ENCODE peak calls at places on chromosome 18, in eight cellular contexts. V, Q, Y, E, A, K, B and O are unnamed samples.

GRCh38 chr18:13376298-13376840 is 157.8 kb downstream of the LDLRAD4 start:
- DNase-seq in V (no peak), Q (no peak), Y (no peak), E (no peak), A (no peak), K (no peak), B (peak; percentile 52), O (no peak)

GRCh38 chr18:31931163-31931885 is 11.6 kb downstream of the TRAPPC8 start:
- DNase-seq in V (peak; percentile 56), Q (no peak), Y (no peak), E (no peak), A (no peak), K (no peak), B (no peak), O (no peak)

GRCh38 chr18:34977787-34978532 is 63.3 kb upstream of the MAPRE2 start:
- DNase-seq in V (no peak), Q (peak; percentile 35), Y (peak; percentile 56), E (peak; percentile 30), A (no peak), K (peak; percentile 54), B (peak; percentile 12), O (peak; percentile 42)

GRCh38 chr18:49752095-49752457 is 61.3 kb downstream of the ACAA2 start:
- DNase-seq in V (no peak), Q (no peak), Y (no peak), E (peak; percentile 28), A (no peak), K (no peak), B (no peak), O (no peak)

GRCh38 chr18:12679183-12679786 is 21.4 kb upstream of the SPIRE1 start:
- DNase-seq in V (peak; percentile 62), Q (no peak), Y (no peak), E (peak; percentile 44), A (peak; percentile 21), K (peak; percentile 37), B (no peak), O (no peak)

GRCh38 chr18:896315-896714 is 8.4 kb upstream of the ADCYAP1 start:
- DNase-seq in V (no peak), Q (no peak), Y (no peak), E (no peak), A (no peak), K (no peak), B (no peak), O (no peak)

GRCh38 chr18:6940451-6940970 is 177.1 kb downstream of the LAMA1 start:
- DNase-seq in V (no peak), Q (no peak), Y (no peak), E (no peak), A (no peak), K (no peak), B (no peak), O (no peak)

GRCh38 chr18:49002881-49003280 is 52.1 kb upstream of the SMAD7 start:
- DNase-seq in V (no peak), Q (no peak), Y (no peak), E (no peak), A (no peak), K (no peak), B (no peak), O (no peak)

GRCh38 chr18:8991131-8991530 is 111.4 kb upstream of the NDUFV2 start:
- DNase-seq in V (no peak), Q (no peak), Y (no peak), E (no peak), A (no peak), K (no peak), B (no peak), O (no peak)

GRCh38 chr18:47594063-47594462 is 336.4 kb downstream of the SMAD2 start:
- DNase-seq in V (no peak), Q (no peak), Y (no peak), E (no peak), A (no peak), K (no peak), B (no peak), O (no peak)

GRCh38 chr18:63137999-63138448 is 181.5 kb downstream of the BCL2 start:
- DNase-seq in V (no peak), Q (no peak), Y (no peak), E (no peak), A (no peak), K (no peak), B (peak; percentile 48), O (no peak)

GRCh38 chr18:61817086-61817485 is 75.7 kb downstream of the RNF152 start:
- DNase-seq in V (peak; percentile 46), Q (no peak), Y (no peak), E (no peak), A (no peak), K (no peak), B (no peak), O (no peak)

GRCh38 chr18:62091487-62092120 is 95.3 kb downstream of the PIGN start:
- DNase-seq in V (peak; percentile 6), Q (no peak), Y (no peak), E (no peak), A (no peak), K (no peak), B (no peak), O (no peak)

GRCh38 chr18:63936156-63936931 is 12.8 kb upstream of the HMSD start:
- DNase-seq in V (peak; percentile 68), Q (peak; percentile 83), Y (peak; percentile 75), E (peak; percentile 75), A (peak; percentile 41), K (peak; percentile 90), B (peak; percentile 32), O (peak; percentile 59)

GRCh38 chr18:76988015-76988826 is 144.4 kb downstream of the MBP start:
- DNase-seq in V (peak; percentile 3), Q (no peak), Y (no peak), E (no peak), A (no peak), K (peak; percentile 59), B (no peak), O (no peak)

GRCh38 chr18:62324917-62325805 is at the start of gene TNFRSF11A:
- DNase-seq in V (peak; percentile 5), Q (peak; percentile 36), Y (peak; percentile 57), E (peak; percentile 49), A (no peak), K (peak; percentile 64), B (peak; percentile 55), O (peak; percentile 62)

GRCh38 chr18:57775937-57776336 is 27.2 kb downstream of the ATP8B1 start:
- DNase-seq in V (peak; percentile 64), Q (no peak), Y (no peak), E (no peak), A (peak; percentile 13), K (no peak), B (no peak), O (no peak)

GRCh38 chr18:12376718-12377555 is at the start of gene AFG3L2:
- DNase-seq in V (peak; percentile 99), Q (peak; percentile 99), Y (peak; percentile 98), E (peak; percentile 99), A (peak; percentile 97), K (peak; percentile 100), B (peak; percentile 100), O (peak; percentile 100)

GRCh38 chr18:49764032-49764431 is 49.3 kb downstream of the ACAA2 start:
- DNase-seq in V (peak; percentile 48), Q (no peak), Y (no peak), E (peak; percentile 98), A (no peak), K (no peak), B (no peak), O (no peak)

GRCh38 chr18:55515946-55516710 is 71.9 kb downstream of the TCF4 start:
- DNase-seq in V (peak; percentile 89), Q (no peak), Y (no peak), E (no peak), A (no peak), K (no peak), B (no peak), O (no peak)

GRCh38 chr18:26215247-26215970 is 10.8 kb upstream of the TAF4B start:
- DNase-seq in V (no peak), Q (no peak), Y (no peak), E (no peak), A (no peak), K (no peak), B (peak; percentile 6), O (peak; percentile 44)

GRCh38 chr18:906416-907170 is 1.9 kb downstream of the ADCYAP1 start:
- DNase-seq in V (peak; percentile 5), Q (no peak), Y (no peak), E (no peak), A (no peak), K (no peak), B (no peak), O (no peak)

GRCh38 chr18:25251127-25251526 is 100.8 kb downstream of the ZNF521 start:
- DNase-seq in V (no peak), Q (no peak), Y (no peak), E (no peak), A (no peak), K (no peak), B (no peak), O (no peak)

GRCh38 chr18:13629841-13630747 is 96.3 kb downstream of the FAM210A start:
- DNase-seq in V (peak; percentile 66), Q (peak; percentile 38), Y (peak; percentile 51), E (peak; percentile 58), A (peak; percentile 53), K (peak; percentile 52), B (peak; percentile 12), O (no peak)

GRCh38 chr18:8870528-8870927 is 165.2 kb downstream of the MTCL1 start:
- DNase-seq in V (no peak), Q (no peak), Y (no peak), E (no peak), A (no peak), K (no peak), B (no peak), O (no peak)

GRCh38 chr18:74271656-74272055 is 20.1 kb downstream of the CYB5A start:
- DNase-seq in V (peak; percentile 33), Q (no peak), Y (no peak), E (no peak), A (peak; percentile 9), K (no peak), B (no peak), O (no peak)

GRCh38 chr18:40882468-40882867 is 1072.6 kb upstream of the PIK3C3 start:
- DNase-seq in V (no peak), Q (no peak), Y (no peak), E (no peak), A (no peak), K (no peak), B (no peak), O (no peak)

GRCh38 chr18:23881778-23882177 is 132.8 kb upstream of the TTC39C start:
- DNase-seq in V (no peak), Q (no peak), Y (no peak), E (peak; percentile 69), A (no peak), K (peak; percentile 69), B (no peak), O (no peak)

GRCh38 chr18:2846241-2846637 is 567 bp upstream of the EMILIN2 start:
- DNase-seq in V (peak; percentile 24), Q (no peak), Y (no peak), E (peak; percentile 18), A (no peak), K (no peak), B (no peak), O (no peak)

GRCh38 chr18:46182633-46183401 is 78.6 kb downstream of the HAUS1 start:
- DNase-seq in V (no peak), Q (no peak), Y (no peak), E (no peak), A (no peak), K (peak; percentile 8), B (no peak), O (no peak)

GRCh38 chr18:21177742-21178305 is 64.2 kb upstream of the GREB1L start:
- DNase-seq in V (no peak), Q (no peak), Y (no peak), E (no peak), A (no peak), K (no peak), B (no peak), O (no peak)

GRCh38 chr18:427005-427404 is 73.5 kb downstream of the COLEC12 start:
- DNase-seq in V (peak; percentile 50), Q (no peak), Y (peak; percentile 4), E (no peak), A (peak; percentile 66), K (peak; percentile 19), B (no peak), O (no peak)

GRCh38 chr18:48597671-48598070 is 58.8 kb downstream of the CTIF start:
- DNase-seq in V (no peak), Q (no peak), Y (no peak), E (peak; percentile 14), A (no peak), K (no peak), B (no peak), O (no peak)

GRCh38 chr18:68229351-68229750 is 485.6 kb downstream of the TMX3 start:
- DNase-seq in V (no peak), Q (no peak), Y (no peak), E (no peak), A (no peak), K (no peak), B (no peak), O (no peak)